ENCODE peak calls at places on chromosome 7, in seven cellular contexts. A, O, F, J, B, Z and P are unnamed samples.

GRCh38 chr7:22860337-22860736 is 37.7 kb upstream of the TOMM7 start:
- DNase-seq in B (no peak), J (no peak), Z (no peak), F (no peak), A (no peak), O (no peak), P (no peak)

GRCh38 chr7:151736403-151736909 is 140.5 kb downstream of the PRKAG2 start:
- DNase-seq in O (peak; percentile 76), J (peak; percentile 65), B (peak; percentile 16), F (no peak), A (no peak), Z (peak; percentile 44), P (peak; percentile 97)

GRCh38 chr7:32056767-32057166 is 13.4 kb downstream of the PDE1C start:
- DNase-seq in A (no peak), B (no peak), F (no peak), Z (no peak), O (no peak), J (no peak), P (no peak)

GRCh38 chr7:2613113-2613925 is 18.5 kb upstream of the TTYH3 start:
- DNase-seq in B (no peak), Z (no peak), O (no peak), A (no peak), J (no peak), F (no peak), P (no peak)

GRCh38 chr7:144517762-144518161 is 114.3 kb upstream of the NOBOX start:
- DNase-seq in J (no peak), O (no peak), Z (no peak), B (no peak), A (no peak), F (no peak), P (no peak)

GRCh38 chr7:2191026-2191425 is 41.7 kb downstream of the MAD1L1 start:
- DNase-seq in B (no peak), Z (no peak), J (no peak), F (no peak), O (no peak), A (no peak), P (no peak)

GRCh38 chr7:95952851-95953250 is 180.5 kb downstream of the DYNC1I1 start:
- DNase-seq in B (no peak), A (no peak), F (no peak), J (no peak), O (no peak), Z (no peak), P (no peak)

GRCh38 chr7:22860784-22861482 is 38.3 kb upstream of the TOMM7 start:
- DNase-seq in O (peak; percentile 42), Z (no peak), B (peak; percentile 13), J (no peak), F (peak; percentile 63), A (no peak), P (no peak)

GRCh38 chr7:76049295-76049694 is 1.4 kb downstream of the MDH2 start:
- DNase-seq in O (no peak), B (no peak), F (no peak), Z (no peak), A (no peak), J (no peak), P (no peak)
- H3K4me3 ChIP-seq in O (peak overlapping the region; percentile 73), B (peak overlapping the region; percentile 98), F (peak overlapping the region; percentile 87), Z (peak overlapping the region; percentile 97), A (peak overlapping the region; percentile 96), J (peak overlapping the region; percentile 98), P (peak overlapping the region; percentile 99)

GRCh38 chr7:38880035-38880434 is 29.0 kb downstream of the VPS41 start:
- DNase-seq in Z (no peak), A (no peak), J (no peak), F (no peak), O (no peak), B (no peak), P (no peak)
- TF ChIP-seq SIN3A in Z (no peak), A (no peak), J (no peak), F (no peak), O (no peak), B (no peak), P (no peak)

DNA sequence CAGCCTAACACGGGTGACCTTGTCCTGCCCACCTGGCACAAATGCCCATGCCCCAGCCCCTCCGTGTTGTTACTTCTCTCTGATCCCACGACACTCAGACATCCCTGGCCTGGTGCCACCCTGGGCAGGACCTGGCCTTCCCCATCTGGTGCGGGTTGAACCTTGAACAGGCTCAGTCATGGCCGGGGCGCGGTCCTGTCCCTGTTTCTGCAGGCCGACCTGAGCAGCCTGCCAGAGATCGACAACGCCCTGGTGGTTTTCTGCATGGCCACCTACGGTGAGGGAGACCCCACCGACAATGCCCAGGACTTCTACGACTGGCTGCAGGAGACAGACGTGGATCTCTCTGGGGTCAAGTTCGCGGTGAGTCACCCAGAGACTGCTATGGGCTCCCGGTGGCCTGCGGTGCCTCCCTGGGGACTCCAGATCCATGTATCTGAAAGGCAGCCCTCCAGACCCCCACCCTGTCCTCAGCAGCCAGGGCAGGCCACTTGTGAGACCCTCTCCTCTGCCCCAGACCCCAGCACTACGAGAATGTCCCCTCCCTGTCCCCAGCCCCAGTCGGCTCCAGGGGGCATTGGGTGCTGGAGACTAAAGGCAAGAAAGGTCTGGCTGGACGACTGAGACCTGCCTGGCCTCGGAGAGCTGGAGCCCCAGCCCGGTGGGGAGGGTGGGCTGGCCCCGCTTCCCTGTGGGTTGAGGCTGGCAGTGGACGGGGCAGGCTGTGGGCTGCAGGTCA is 14.1 kb downstream of the TMEM120A start:
- DNase-seq in O (peak; percentile 45), F (no peak), B (no peak), J (no peak), Z (no peak), A (no peak), P (no peak)
- H3K27me3 ChIP-seq in O (no peaks in the 10 kb centered on the region), F (no peaks in the 10 kb centered on the region), B (no peaks in the 10 kb centered on the region), J (no peaks in the 10 kb centered on the region), Z (no peaks in the 10 kb centered on the region), A (no peaks in the 10 kb centered on the region), P (no peaks in the 10 kb centered on the region)

DNA sequence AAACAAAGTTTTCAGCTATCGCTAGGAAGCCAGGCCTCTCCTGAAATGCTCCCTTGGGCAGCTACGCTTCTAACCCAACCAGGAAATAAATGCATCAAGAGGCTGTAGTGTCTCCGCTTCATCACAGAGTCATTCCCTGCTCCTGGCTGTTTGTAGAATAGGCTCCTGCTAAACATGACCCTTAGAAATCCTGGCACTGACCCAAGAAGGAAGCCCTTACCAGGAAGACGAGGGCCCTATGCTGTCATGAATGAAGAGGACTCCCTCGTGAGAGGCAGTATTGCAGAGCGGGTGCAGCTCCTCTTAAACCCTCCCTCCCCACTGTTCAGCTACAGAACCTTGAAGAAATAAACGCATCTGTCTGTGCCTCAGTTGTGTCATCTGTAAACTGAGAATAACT is 48.3 kb downstream of the NOD1 start:
- DNase-seq in J (no peak), F (no peak), O (peak; percentile 12), Z (no peak), B (no peak), A (no peak), P (no peak)
- H3K4me3 ChIP-seq in J (no peak overlapping the region), F (no peak overlapping the region), O (no peak overlapping the region), Z (no peak overlapping the region), B (no peak overlapping the region), A (no peak overlapping the region), P (no peak overlapping the region)

DNA sequence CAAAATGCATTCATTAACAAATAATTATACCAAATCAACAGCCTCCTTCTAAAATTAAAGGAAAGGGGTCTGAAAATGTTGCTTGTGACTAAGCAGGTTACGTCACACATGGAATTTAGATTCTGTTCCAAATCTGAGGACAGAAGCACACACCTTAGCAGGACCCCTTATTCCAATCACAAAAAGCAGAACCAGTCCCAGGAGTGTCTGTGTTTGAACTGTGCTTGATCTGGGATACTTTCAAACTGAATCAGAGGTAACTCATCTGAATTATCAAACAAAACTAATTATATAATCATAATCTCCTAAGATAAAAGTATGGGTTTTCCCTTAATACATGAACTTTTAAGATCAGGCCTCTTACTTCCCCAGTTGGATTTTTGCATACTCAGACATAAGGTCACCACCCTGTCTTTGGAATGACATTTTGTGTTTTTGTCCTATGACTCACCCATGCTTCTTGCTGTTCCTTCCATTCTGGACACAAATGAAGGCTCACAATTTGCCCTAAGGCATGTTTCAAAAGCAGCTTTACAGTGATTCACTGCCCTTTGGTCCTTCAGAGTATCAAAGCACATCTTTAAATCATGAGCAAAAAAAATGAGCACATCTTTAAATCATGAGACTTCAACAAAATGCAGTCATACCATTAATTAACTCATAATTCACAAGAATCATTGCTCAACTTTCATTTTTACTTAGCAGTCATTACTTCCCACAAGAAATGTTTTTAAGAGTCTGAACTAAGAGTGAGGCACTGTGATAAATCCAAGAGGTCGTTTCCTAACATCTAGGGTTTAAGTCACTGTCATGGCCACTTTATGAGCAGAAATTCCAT is 35.4 kb downstream of the SEMA3C start:
- DNase-seq in B (peak; percentile 8), Z (peak; percentile 23), A (no peak), J (peak; percentile 98), F (no peak), O (no peak), P (peak; percentile 97)
- TF ChIP-seq SIN3A in B (no peak), Z (no peak), A (no peak), J (peak; percentile 86), F (no peak), O (peak; percentile 66), P (no peak)

DNA sequence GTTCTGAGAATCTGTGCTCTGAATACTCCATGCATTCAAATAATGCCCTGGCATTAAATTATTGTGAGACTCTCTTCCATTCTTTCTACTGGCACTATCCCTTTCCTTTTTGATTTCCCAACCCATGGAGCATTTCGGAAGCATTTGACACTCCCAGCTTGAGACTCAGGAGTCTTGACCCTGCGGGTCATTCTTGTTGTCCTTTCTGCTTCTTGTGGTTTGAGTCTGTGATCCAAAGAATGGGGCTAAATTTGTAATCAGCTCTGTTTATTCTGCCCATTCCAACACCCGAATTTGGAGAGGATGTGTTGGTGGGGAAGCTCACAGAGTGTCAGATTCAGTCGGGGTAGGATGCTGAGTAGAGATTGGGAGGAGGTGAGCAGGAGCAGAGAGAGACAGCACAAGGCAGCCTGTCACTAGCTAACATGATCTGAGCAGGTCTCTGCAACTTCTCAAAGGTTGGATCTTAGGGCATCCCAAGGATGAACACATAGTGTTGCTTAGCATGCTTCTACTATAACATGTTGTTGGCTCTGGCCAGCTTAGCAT is 80.4 kb upstream of the BMPER start:
- DNase-seq in B (no peak), Z (no peak), O (no peak), F (no peak), J (no peak), A (no peak), P (no peak)
- H3K27me3 ChIP-seq in B (no peaks in the 10 kb centered on the region), Z (no peaks in the 10 kb centered on the region), O (no peaks in the 10 kb centered on the region), F (no peaks in the 10 kb centered on the region), J (no peaks in the 10 kb centered on the region), A (no peaks in the 10 kb centered on the region), P (no peaks in the 10 kb centered on the region)

DNA sequence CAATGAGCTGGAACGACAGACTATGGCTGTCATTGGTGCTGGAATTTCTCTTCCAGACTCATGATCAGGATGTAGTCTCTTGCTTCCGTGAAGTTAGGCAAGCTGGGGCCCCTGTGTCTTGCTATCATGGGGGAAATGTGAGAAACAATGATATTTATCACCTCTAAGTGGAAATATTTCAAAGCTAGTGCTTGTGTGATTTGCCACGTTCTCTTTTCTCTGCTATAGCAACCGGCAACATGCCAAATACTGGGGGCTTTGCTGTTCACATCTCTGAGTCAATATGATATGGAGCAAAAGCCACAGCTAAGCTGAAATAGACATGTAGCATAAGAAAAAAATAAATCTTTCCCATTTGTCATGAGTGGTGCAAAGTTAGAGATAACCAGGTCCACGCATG is 668.2 kb upstream of the IGFBP3 start:
- DNase-seq in O (no peak), A (no peak), J (no peak), Z (no peak), B (no peak), F (no peak), P (no peak)
- H3K4me3 ChIP-seq in O (no peak overlapping the region), A (no peak overlapping the region), J (no peak overlapping the region), Z (no peak overlapping the region), B (no peak overlapping the region), F (no peak overlapping the region), P (no peak overlapping the region)